ENCODE peak calls at places on chromosomes 11 and 22, in seven cellular contexts. One of them, this sample, is unnamed.
A peak's percentile ranks its signal among the peaks of the same experiment; 100 is the strongest.

GRCh38 chr11:108559904-108560303 is 33.7 kb downstream of the EXPH5 start:
- DNase-seq in A549: no peak
- DNase-seq in IMR-90: peak; percentile 76
- DNase-seq in tibial nerve: no peak
- DNase-seq in H1: no peak
- DNase-seq in GM10248: no peak
- DNase-seq in fibroblast of pulmonary artery: peak; percentile 64
- DNase-seq in this sample: no peak

GRCh38 chr11:60919320-60919719 is 4.9 kb upstream of the TMEM132A start:
- DNase-seq in A549: no peak
- DNase-seq in IMR-90: no peak
- DNase-seq in tibial nerve: no peak
- DNase-seq in H1: no peak
- DNase-seq in GM10248: no peak
- DNase-seq in fibroblast of pulmonary artery: no peak
- DNase-seq in this sample: no peak

GRCh38 chr11:122107566-122107965 is 8.4 kb downstream of the BLID start:
- DNase-seq in A549: no peak
- DNase-seq in IMR-90: no peak
- DNase-seq in tibial nerve: no peak
- DNase-seq in H1: no peak
- DNase-seq in GM10248: no peak
- DNase-seq in fibroblast of pulmonary artery: no peak
- DNase-seq in this sample: no peak

GRCh38 chr11:79594839-79595238 is 154.0 kb upstream of the TENM4 start:
- DNase-seq in A549: no peak
- DNase-seq in IMR-90: no peak
- DNase-seq in tibial nerve: no peak
- DNase-seq in H1: no peak
- DNase-seq in GM10248: no peak
- DNase-seq in fibroblast of pulmonary artery: no peak
- DNase-seq in this sample: no peak

GRCh38 chr11:95143106-95143681 is 53.5 kb downstream of the ENDOD1 start:
- DNase-seq in A549: no peak
- DNase-seq in IMR-90: peak; percentile 70
- DNase-seq in tibial nerve: no peak
- DNase-seq in H1: no peak
- DNase-seq in GM10248: no peak
- DNase-seq in fibroblast of pulmonary artery: no peak
- DNase-seq in this sample: no peak

GRCh38 chr11:44949160-44950035 is 1.3 kb downstream of the TP53I11 start:
- DNase-seq in A549: peak; percentile 58
- DNase-seq in IMR-90: peak; percentile 42
- DNase-seq in tibial nerve: no peak
- DNase-seq in H1: peak; percentile 83
- DNase-seq in GM10248: no peak
- DNase-seq in fibroblast of pulmonary artery: peak; percentile 67
- DNase-seq in this sample: peak; percentile 39

GRCh38 chr22:46346680-46347405 is 11.3 kb downstream of the TRMU start:
- DNase-seq in A549: no peak
- DNase-seq in IMR-90: no peak
- DNase-seq in tibial nerve: no peak
- DNase-seq in H1: no peak
- DNase-seq in GM10248: no peak
- DNase-seq in fibroblast of pulmonary artery: no peak
- DNase-seq in this sample: no peak

GRCh38 chr22:27405672-27406388 is 395.7 kb downstream of the MN1 start:
- DNase-seq in A549: peak; percentile 55
- DNase-seq in IMR-90: peak; percentile 45
- DNase-seq in tibial nerve: peak; percentile 44
- DNase-seq in H1: peak; percentile 89
- DNase-seq in GM10248: peak; percentile 42
- DNase-seq in fibroblast of pulmonary artery: peak; percentile 65
- DNase-seq in this sample: peak; percentile 31

GRCh38 chr11:119832536-119832935 is 103.5 kb upstream of the NECTIN1 start:
- DNase-seq in A549: peak; percentile 8
- DNase-seq in IMR-90: peak; percentile 5
- DNase-seq in tibial nerve: peak; percentile 14
- DNase-seq in H1: no peak
- DNase-seq in GM10248: no peak
- DNase-seq in fibroblast of pulmonary artery: no peak
- DNase-seq in this sample: no peak

GRCh38 chr11:11668293-11668692 is 46.5 kb upstream of the GALNT18 start:
- DNase-seq in A549: no peak
- DNase-seq in IMR-90: no peak
- DNase-seq in tibial nerve: no peak
- DNase-seq in H1: no peak
- DNase-seq in GM10248: no peak
- DNase-seq in fibroblast of pulmonary artery: no peak
- DNase-seq in this sample: no peak

GRCh38 chr11:11668781-11669180 is 47.0 kb upstream of the GALNT18 start:
- DNase-seq in A549: no peak
- DNase-seq in IMR-90: no peak
- DNase-seq in tibial nerve: no peak
- DNase-seq in H1: no peak
- DNase-seq in GM10248: no peak
- DNase-seq in fibroblast of pulmonary artery: no peak
- DNase-seq in this sample: no peak

GRCh38 chr11:11669447-11669846 is 47.6 kb upstream of the GALNT18 start:
- DNase-seq in A549: no peak
- DNase-seq in IMR-90: no peak
- DNase-seq in tibial nerve: no peak
- DNase-seq in H1: no peak
- DNase-seq in GM10248: no peak
- DNase-seq in fibroblast of pulmonary artery: no peak
- DNase-seq in this sample: no peak

GRCh38 chr11:11663907-11664306 is 42.1 kb upstream of the GALNT18 start:
- DNase-seq in A549: no peak
- DNase-seq in IMR-90: no peak
- DNase-seq in tibial nerve: no peak
- DNase-seq in H1: no peak
- DNase-seq in GM10248: no peak
- DNase-seq in fibroblast of pulmonary artery: no peak
- DNase-seq in this sample: no peak

GRCh38 chr11:11667056-11667455 is 45.3 kb upstream of the GALNT18 start:
- DNase-seq in A549: no peak
- DNase-seq in IMR-90: no peak
- DNase-seq in tibial nerve: no peak
- DNase-seq in H1: no peak
- DNase-seq in GM10248: no peak
- DNase-seq in fibroblast of pulmonary artery: no peak
- DNase-seq in this sample: no peak
- TF ChIP-seq CTCF in A549: no peak
- TF ChIP-seq CTCF in IMR-90: no peak
- TF ChIP-seq CTCF in tibial nerve: no peak
- TF ChIP-seq CTCF in H1: no peak
- TF ChIP-seq CTCF in GM10248: no peak
- TF ChIP-seq CTCF in fibroblast of pulmonary artery: no peak
- TF ChIP-seq CTCF in this sample: no peak

DNA sequence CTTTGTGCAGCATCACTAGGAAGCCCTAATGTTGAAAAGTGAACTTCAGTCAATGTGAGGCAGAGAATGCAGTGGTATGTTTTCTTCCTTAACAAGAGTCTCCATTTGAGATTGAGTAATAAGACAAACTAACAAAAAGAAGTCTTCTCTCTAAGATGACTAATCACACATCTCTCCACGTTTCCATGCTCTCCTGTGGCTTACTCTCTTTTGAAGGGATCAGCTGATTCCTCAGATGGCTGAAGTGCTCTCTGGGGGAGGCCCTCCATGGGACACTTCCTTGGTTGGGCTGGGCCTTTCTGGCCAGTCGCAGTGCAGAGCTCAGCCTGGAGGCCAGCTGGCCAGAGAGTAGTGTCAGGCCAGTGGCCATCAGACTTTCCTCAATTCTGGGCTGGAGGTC is 14.7 kb downstream of the CSRP3 start:
- DNase-seq in A549: no peak
- DNase-seq in IMR-90: peak; percentile 58
- DNase-seq in tibial nerve: no peak
- DNase-seq in H1: no peak
- DNase-seq in GM10248: no peak
- DNase-seq in fibroblast of pulmonary artery: peak; percentile 26
- DNase-seq in this sample: no peak
- TF ChIP-seq CTCF in A549: no peak
- TF ChIP-seq CTCF in IMR-90: no peak
- TF ChIP-seq CTCF in tibial nerve: no peak
- TF ChIP-seq CTCF in H1: no peak
- TF ChIP-seq CTCF in GM10248: no peak
- TF ChIP-seq CTCF in fibroblast of pulmonary artery: no peak
- TF ChIP-seq CTCF in this sample: no peak

GRCh38 chr11:73598719-73599379 is 937 bp upstream of the FAM168A start:
- DNase-seq in A549: no peak
- DNase-seq in IMR-90: no peak
- DNase-seq in tibial nerve: no peak
- DNase-seq in H1: no peak
- DNase-seq in GM10248: no peak
- DNase-seq in fibroblast of pulmonary artery: no peak
- DNase-seq in this sample: no peak

GRCh38 chr11:73596547-73596946 is 1.4 kb downstream of the FAM168A start:
- DNase-seq in A549: no peak
- DNase-seq in IMR-90: no peak
- DNase-seq in tibial nerve: no peak
- DNase-seq in H1: no peak
- DNase-seq in GM10248: no peak
- DNase-seq in fibroblast of pulmonary artery: no peak
- DNase-seq in this sample: no peak

GRCh38 chr11:73592640-73593039 is 5.3 kb downstream of the FAM168A start:
- DNase-seq in A549: no peak
- DNase-seq in IMR-90: no peak
- DNase-seq in tibial nerve: no peak
- DNase-seq in H1: no peak
- DNase-seq in GM10248: no peak
- DNase-seq in fibroblast of pulmonary artery: no peak
- DNase-seq in this sample: no peak

GRCh38 chr11:73597340-73597955 is 464 bp downstream of the FAM168A start:
- DNase-seq in A549: no peak
- DNase-seq in IMR-90: no peak
- DNase-seq in tibial nerve: no peak
- DNase-seq in H1: no peak
- DNase-seq in GM10248: no peak
- DNase-seq in fibroblast of pulmonary artery: no peak
- DNase-seq in this sample: no peak

DNA sequence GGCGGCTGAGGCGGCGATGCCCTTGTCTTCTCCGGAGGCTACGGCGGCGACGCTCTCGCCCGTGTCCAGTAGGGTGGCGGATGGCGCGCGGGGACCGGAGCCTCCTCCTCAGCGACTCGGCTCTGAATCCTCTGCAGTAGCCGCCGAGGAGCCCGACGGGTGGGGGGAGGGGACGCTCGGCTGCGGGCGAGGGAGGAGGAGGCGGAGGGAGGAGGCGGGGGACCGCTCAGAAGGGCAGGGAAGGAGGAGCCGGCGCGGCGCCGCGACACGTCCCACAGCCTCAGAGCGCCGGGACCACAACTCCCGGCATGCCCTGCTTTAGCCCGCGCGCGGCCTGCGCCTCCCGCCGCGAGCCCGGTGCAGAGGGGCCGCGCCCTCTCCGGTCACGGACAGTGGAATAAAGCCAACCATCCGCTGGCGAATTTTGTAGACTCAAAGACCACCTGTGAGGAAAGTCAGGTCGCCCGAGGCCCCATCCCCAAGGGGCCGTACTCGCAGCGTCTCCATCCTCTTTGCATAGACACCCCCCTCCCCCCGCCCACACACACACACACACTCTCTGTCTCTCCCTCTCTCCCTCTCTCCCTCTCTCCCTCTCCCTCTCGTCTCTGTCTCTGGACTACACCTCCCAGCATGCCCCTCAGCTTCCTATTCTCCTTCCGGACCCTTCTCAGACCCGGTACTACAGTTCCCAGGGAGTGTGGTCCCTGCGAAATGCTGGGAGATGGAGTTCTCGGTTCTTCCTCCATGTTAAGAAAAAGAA is at the start of gene FAM168A:
- DNase-seq in A549: peak; percentile 98
- DNase-seq in IMR-90: peak; percentile 97
- DNase-seq in tibial nerve: peak; percentile 92
- DNase-seq in H1: peak; percentile 89
- DNase-seq in GM10248: peak; percentile 96
- DNase-seq in fibroblast of pulmonary artery: peak; percentile 98
- DNase-seq in this sample: peak; percentile 96
- TF ChIP-seq CTCF in A549: no peak
- TF ChIP-seq CTCF in IMR-90: peak; percentile 16
- TF ChIP-seq CTCF in tibial nerve: no peak
- TF ChIP-seq CTCF in H1: peak; percentile 15
- TF ChIP-seq CTCF in GM10248: peak; percentile 18
- TF ChIP-seq CTCF in fibroblast of pulmonary artery: no peak
- TF ChIP-seq CTCF in this sample: no peak

GRCh38 chr22:41596776-41597634 is 7.4 kb upstream of the PMM1 start:
- DNase-seq in A549: peak; percentile 60
- DNase-seq in IMR-90: peak; percentile 37
- DNase-seq in tibial nerve: peak; percentile 40
- DNase-seq in H1: peak; percentile 87
- DNase-seq in GM10248: peak; percentile 45
- DNase-seq in fibroblast of pulmonary artery: peak; percentile 68
- DNase-seq in this sample: peak; percentile 65

GRCh38 chr22:41598891-41599635 is 9.4 kb upstream of the PMM1 start:
- DNase-seq in A549: no peak
- DNase-seq in IMR-90: no peak
- DNase-seq in tibial nerve: no peak
- DNase-seq in H1: no peak
- DNase-seq in GM10248: no peak
- DNase-seq in fibroblast of pulmonary artery: no peak
- DNase-seq in this sample: no peak

GRCh38 chr22:41595703-41596102 is 6.1 kb upstream of the PMM1 start:
- DNase-seq in A549: no peak
- DNase-seq in IMR-90: no peak
- DNase-seq in tibial nerve: no peak
- DNase-seq in H1: no peak
- DNase-seq in GM10248: no peak
- DNase-seq in fibroblast of pulmonary artery: no peak
- DNase-seq in this sample: no peak

GRCh38 chr22:41597635-41597953 is 8.0 kb upstream of the PMM1 start:
- DNase-seq in A549: no peak
- DNase-seq in IMR-90: no peak
- DNase-seq in tibial nerve: no peak
- DNase-seq in H1: no peak
- DNase-seq in GM10248: no peak
- DNase-seq in fibroblast of pulmonary artery: no peak
- DNase-seq in this sample: no peak

DNA sequence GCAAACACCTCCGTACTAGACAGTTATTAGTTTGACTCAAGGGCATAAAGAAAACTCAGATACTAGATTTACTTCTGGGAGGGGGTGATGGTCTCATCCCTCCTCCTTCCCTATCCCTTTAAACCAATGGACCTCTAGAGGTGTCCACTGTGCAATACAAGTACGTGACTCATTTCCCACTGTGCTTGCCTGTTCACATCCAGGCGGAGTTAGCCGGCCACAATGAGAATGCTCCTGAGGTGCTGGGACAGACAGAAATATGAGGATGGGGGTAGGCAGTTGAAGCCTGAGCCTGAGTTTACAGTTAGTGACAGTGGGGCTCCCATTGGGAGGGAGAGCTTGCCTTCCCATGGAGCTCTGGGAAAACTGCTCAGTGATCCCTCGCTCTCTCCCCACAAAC is 8.4 kb upstream of the PMM1 start:
- DNase-seq in A549: no peak
- DNase-seq in IMR-90: peak; percentile 88
- DNase-seq in tibial nerve: no peak
- DNase-seq in H1: no peak
- DNase-seq in GM10248: no peak
- DNase-seq in fibroblast of pulmonary artery: peak; percentile 77
- DNase-seq in this sample: no peak
- TF ChIP-seq CTCF in A549: no peak
- TF ChIP-seq CTCF in IMR-90: peak; percentile 12
- TF ChIP-seq CTCF in tibial nerve: no peak
- TF ChIP-seq CTCF in H1: no peak
- TF ChIP-seq CTCF in GM10248: no peak
- TF ChIP-seq CTCF in fibroblast of pulmonary artery: peak; percentile 29
- TF ChIP-seq CTCF in this sample: no peak

This sample was measured in lung.